ENCODE peak calls at places on chromosomes 2 and 18, in ten cellular contexts. One of them, this sample, is unnamed.

GRCh38 chr2:227759411-227760113 is 13.9 kb downstream of the SCYGR8 start:
- DNase-seq in effector memory CD4-positive, alpha-beta T cell: no peak
- DNase-seq in aorta: no peak
- DNase-seq in lower lobe of right lung: no peak
- DNase-seq in thyroid gland: peak; percentile 15
- DNase-seq in transverse colon: no peak
- DNase-seq in A549: no peak
- DNase-seq in mammary epithelial cell: peak; percentile 74
- DNase-seq in Karpas-422: no peak
- DNase-seq in K562: no peak
- DNase-seq in this sample: peak; percentile 55

GRCh38 chr2:17791121-17791902 is 24.9 kb upstream of the MSGN1 start:
- DNase-seq in effector memory CD4-positive, alpha-beta T cell: no peak
- DNase-seq in aorta: no peak
- DNase-seq in lower lobe of right lung: no peak
- DNase-seq in thyroid gland: no peak
- DNase-seq in transverse colon: no peak
- DNase-seq in A549: no peak
- DNase-seq in mammary epithelial cell: no peak
- DNase-seq in Karpas-422: no peak
- DNase-seq in K562: no peak
- DNase-seq in this sample: no peak

GRCh38 chr2:152606965-152607364 is 110.3 kb downstream of the PRPF40A start:
- DNase-seq in effector memory CD4-positive, alpha-beta T cell: no peak
- DNase-seq in aorta: no peak
- DNase-seq in lower lobe of right lung: no peak
- DNase-seq in thyroid gland: no peak
- DNase-seq in transverse colon: no peak
- DNase-seq in A549: no peak
- DNase-seq in mammary epithelial cell: no peak
- DNase-seq in Karpas-422: no peak
- DNase-seq in K562: no peak
- DNase-seq in this sample: no peak

GRCh38 chr2:71596011-71596410 is 142.7 kb downstream of the DYSF start:
- DNase-seq in effector memory CD4-positive, alpha-beta T cell: no peak
- DNase-seq in aorta: no peak
- DNase-seq in lower lobe of right lung: no peak
- DNase-seq in thyroid gland: peak; percentile 9
- DNase-seq in transverse colon: no peak
- DNase-seq in A549: no peak
- DNase-seq in mammary epithelial cell: no peak
- DNase-seq in Karpas-422: no peak
- DNase-seq in K562: no peak
- DNase-seq in this sample: no peak

GRCh38 chr2:18540872-18541271 is 19.6 kb downstream of the RDH14 start:
- DNase-seq in effector memory CD4-positive, alpha-beta T cell: no peak
- DNase-seq in aorta: no peak
- DNase-seq in lower lobe of right lung: no peak
- DNase-seq in thyroid gland: no peak
- DNase-seq in transverse colon: no peak
- DNase-seq in A549: no peak
- DNase-seq in mammary epithelial cell: no peak
- DNase-seq in Karpas-422: no peak
- DNase-seq in K562: no peak
- DNase-seq in this sample: no peak

GRCh38 chr2:98140210-98140609 is 53.2 kb downstream of the VWA3B start:
- DNase-seq in effector memory CD4-positive, alpha-beta T cell: no peak
- DNase-seq in aorta: no peak
- DNase-seq in lower lobe of right lung: no peak
- DNase-seq in thyroid gland: no peak
- DNase-seq in transverse colon: no peak
- DNase-seq in A549: no peak
- DNase-seq in mammary epithelial cell: no peak
- DNase-seq in Karpas-422: no peak
- DNase-seq in K562: no peak
- DNase-seq in this sample: no peak

GRCh38 chr18:54983041-54983686 is 23.9 kb upstream of the CCDC68 start:
- DNase-seq in effector memory CD4-positive, alpha-beta T cell: no peak
- DNase-seq in aorta: no peak
- DNase-seq in lower lobe of right lung: no peak
- DNase-seq in thyroid gland: no peak
- DNase-seq in transverse colon: no peak
- DNase-seq in A549: peak; percentile 65
- DNase-seq in mammary epithelial cell: peak; percentile 48
- DNase-seq in Karpas-422: peak; percentile 81
- DNase-seq in K562: peak; percentile 64
- DNase-seq in this sample: peak; percentile 23

GRCh38 chr2:111116843-111117665 is 3.7 kb upstream of the BCL2L11 start:
- DNase-seq in effector memory CD4-positive, alpha-beta T cell: peak; percentile 52
- DNase-seq in aorta: peak; percentile 89
- DNase-seq in lower lobe of right lung: peak; percentile 76
- DNase-seq in thyroid gland: peak; percentile 94
- DNase-seq in transverse colon: peak; percentile 85
- DNase-seq in A549: peak; percentile 86
- DNase-seq in mammary epithelial cell: peak; percentile 76
- DNase-seq in Karpas-422: peak; percentile 91
- DNase-seq in K562: peak; percentile 66
- DNase-seq in this sample: peak; percentile 69

GRCh38 chr2:109458512-109458911 is 155.3 kb downstream of the SEPTIN10 start:
- DNase-seq in effector memory CD4-positive, alpha-beta T cell: no peak
- DNase-seq in aorta: peak; percentile 34
- DNase-seq in lower lobe of right lung: no peak
- DNase-seq in thyroid gland: no peak
- DNase-seq in transverse colon: no peak
- DNase-seq in A549: no peak
- DNase-seq in mammary epithelial cell: no peak
- DNase-seq in Karpas-422: no peak
- DNase-seq in K562: no peak
- DNase-seq in this sample: peak; percentile 52

GRCh38 chr2:16397681-16398475 is 267.8 kb downstream of the CYRIA start:
- DNase-seq in effector memory CD4-positive, alpha-beta T cell: no peak
- DNase-seq in aorta: no peak
- DNase-seq in lower lobe of right lung: no peak
- DNase-seq in thyroid gland: no peak
- DNase-seq in transverse colon: no peak
- DNase-seq in A549: no peak
- DNase-seq in mammary epithelial cell: no peak
- DNase-seq in Karpas-422: no peak
- DNase-seq in K562: no peak
- DNase-seq in this sample: no peak

GRCh38 chr2:37625781-37626548 is 45.5 kb downstream of the CDC42EP3 start:
- DNase-seq in effector memory CD4-positive, alpha-beta T cell: peak; percentile 39
- DNase-seq in aorta: no peak
- DNase-seq in lower lobe of right lung: no peak
- DNase-seq in thyroid gland: no peak
- DNase-seq in transverse colon: peak; percentile 45
- DNase-seq in A549: no peak
- DNase-seq in mammary epithelial cell: no peak
- DNase-seq in Karpas-422: no peak
- DNase-seq in K562: no peak
- DNase-seq in this sample: no peak

GRCh38 chr2:219010162-219010756 is 17.0 kb upstream of the CRYBA2 start:
- DNase-seq in effector memory CD4-positive, alpha-beta T cell: no peak
- DNase-seq in aorta: no peak
- DNase-seq in lower lobe of right lung: no peak
- DNase-seq in thyroid gland: peak; percentile 28
- DNase-seq in transverse colon: peak; percentile 44
- DNase-seq in A549: peak; percentile 56
- DNase-seq in mammary epithelial cell: no peak
- DNase-seq in Karpas-422: peak; percentile 74
- DNase-seq in K562: peak; percentile 23
- DNase-seq in this sample: peak; percentile 35

DNA sequence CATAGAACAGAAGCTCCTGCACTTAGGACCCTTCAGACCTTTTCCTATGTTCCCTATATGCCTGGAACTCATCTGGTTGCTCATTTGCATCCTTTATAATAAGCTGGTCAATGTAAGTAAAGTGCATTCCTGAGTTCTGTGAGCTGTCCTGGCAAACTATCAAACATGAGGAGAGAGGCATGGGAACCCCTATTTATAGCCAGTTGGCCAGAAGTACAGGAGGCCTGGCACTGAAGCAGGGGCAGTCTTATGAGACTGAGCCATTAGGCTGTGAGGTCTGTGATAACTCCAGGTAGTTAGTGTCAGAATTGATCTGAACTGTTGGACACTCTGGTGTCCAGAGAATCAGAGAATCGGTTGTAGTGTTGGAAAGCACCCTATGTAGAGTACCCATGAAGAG is 88.4 kb downstream of the EHD3 start:
- DNase-seq in effector memory CD4-positive, alpha-beta T cell: no peak
- DNase-seq in aorta: no peak
- DNase-seq in lower lobe of right lung: no peak
- DNase-seq in thyroid gland: no peak
- DNase-seq in transverse colon: no peak
- DNase-seq in A549: no peak
- DNase-seq in mammary epithelial cell: no peak
- DNase-seq in Karpas-422: no peak
- DNase-seq in K562: no peak
- DNase-seq in this sample: no peak
- H3K4me1 ChIP-seq in effector memory CD4-positive, alpha-beta T cell: peaks cover 23% of the 10 kb centered on the region
- H3K4me1 ChIP-seq in aorta: no peaks in the 10 kb centered on the region
- H3K4me1 ChIP-seq in lower lobe of right lung: peaks cover 35% of the 10 kb centered on the region
- H3K4me1 ChIP-seq in thyroid gland: peaks cover 3% of the 10 kb centered on the region
- H3K4me1 ChIP-seq in transverse colon: no peaks in the 10 kb centered on the region
- H3K4me1 ChIP-seq in A549: peaks cover 9% of the 10 kb centered on the region
- H3K4me1 ChIP-seq in mammary epithelial cell: peaks cover 15% of the 10 kb centered on the region
- H3K4me1 ChIP-seq in Karpas-422: peaks cover 39% of the 10 kb centered on the region
- H3K4me1 ChIP-seq in K562: no peaks in the 10 kb centered on the region
- H3K4me1 ChIP-seq in this sample: no peaks in the 10 kb centered on the region

DNA sequence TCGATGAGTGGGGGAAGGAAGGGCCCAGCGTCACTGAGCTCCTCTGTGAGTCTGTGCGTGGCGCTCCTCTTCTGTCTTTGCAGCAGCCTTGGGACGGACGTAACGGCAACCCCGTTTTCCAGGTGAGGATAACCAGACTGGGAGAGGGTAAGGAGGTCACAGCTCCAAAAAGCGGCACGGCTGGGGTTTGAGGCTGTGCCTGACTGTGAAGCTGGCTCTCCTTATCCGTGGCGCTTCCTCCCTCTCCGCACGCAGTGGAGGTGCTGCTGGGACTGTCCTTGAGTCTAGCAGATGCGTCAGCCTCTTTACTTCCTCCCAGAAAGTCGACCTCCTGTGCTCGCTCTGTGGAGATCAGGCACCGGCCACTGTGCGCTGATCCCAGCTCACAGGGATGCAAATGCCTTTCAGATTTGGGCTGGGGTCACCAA is 29.9 kb upstream of the E2F6 start:
- DNase-seq in effector memory CD4-positive, alpha-beta T cell: no peak
- DNase-seq in aorta: no peak
- DNase-seq in lower lobe of right lung: no peak
- DNase-seq in thyroid gland: no peak
- DNase-seq in transverse colon: no peak
- DNase-seq in A549: no peak
- DNase-seq in mammary epithelial cell: no peak
- DNase-seq in Karpas-422: no peak
- DNase-seq in K562: peak; percentile 19
- DNase-seq in this sample: no peak
- H3K4me3 ChIP-seq in effector memory CD4-positive, alpha-beta T cell: no peak overlapping the region
- H3K4me3 ChIP-seq in aorta: no peak overlapping the region
- H3K4me3 ChIP-seq in lower lobe of right lung: no peak overlapping the region
- H3K4me3 ChIP-seq in thyroid gland: no peak overlapping the region
- H3K4me3 ChIP-seq in transverse colon: no peak overlapping the region
- H3K4me3 ChIP-seq in A549: no peak overlapping the region
- H3K4me3 ChIP-seq in mammary epithelial cell: no peak overlapping the region
- H3K4me3 ChIP-seq in Karpas-422: no peak overlapping the region
- H3K4me3 ChIP-seq in K562: no peak overlapping the region
- H3K4me3 ChIP-seq in this sample: no peak overlapping the region

GRCh38 chr2:28271914-28272240 is 120.8 kb upstream of the FOSL2 start:
- DNase-seq in effector memory CD4-positive, alpha-beta T cell: no peak
- DNase-seq in aorta: no peak
- DNase-seq in lower lobe of right lung: no peak
- DNase-seq in thyroid gland: no peak
- DNase-seq in transverse colon: no peak
- DNase-seq in A549: no peak
- DNase-seq in mammary epithelial cell: no peak
- DNase-seq in Karpas-422: no peak
- DNase-seq in K562: no peak
- DNase-seq in this sample: no peak

GRCh38 chr2:28276076-28276618 is 116.5 kb upstream of the FOSL2 start:
- DNase-seq in effector memory CD4-positive, alpha-beta T cell: no peak
- DNase-seq in aorta: no peak
- DNase-seq in lower lobe of right lung: no peak
- DNase-seq in thyroid gland: no peak
- DNase-seq in transverse colon: no peak
- DNase-seq in A549: peak; percentile 92
- DNase-seq in mammary epithelial cell: peak; percentile 98
- DNase-seq in Karpas-422: no peak
- DNase-seq in K562: peak; percentile 58
- DNase-seq in this sample: peak; percentile 81

GRCh38 chr2:28274911-28275685 is 117.6 kb upstream of the FOSL2 start:
- DNase-seq in effector memory CD4-positive, alpha-beta T cell: no peak
- DNase-seq in aorta: no peak
- DNase-seq in lower lobe of right lung: no peak
- DNase-seq in thyroid gland: no peak
- DNase-seq in transverse colon: peak; percentile 82
- DNase-seq in A549: peak; percentile 93
- DNase-seq in mammary epithelial cell: peak; percentile 95
- DNase-seq in Karpas-422: no peak
- DNase-seq in K562: peak; percentile 50
- DNase-seq in this sample: peak; percentile 43

GRCh38 chr2:28271231-28271913 is 121.3 kb upstream of the FOSL2 start:
- DNase-seq in effector memory CD4-positive, alpha-beta T cell: no peak
- DNase-seq in aorta: no peak
- DNase-seq in lower lobe of right lung: no peak
- DNase-seq in thyroid gland: no peak
- DNase-seq in transverse colon: no peak
- DNase-seq in A549: no peak
- DNase-seq in mammary epithelial cell: no peak
- DNase-seq in Karpas-422: no peak
- DNase-seq in K562: no peak
- DNase-seq in this sample: peak; percentile 69

DNA sequence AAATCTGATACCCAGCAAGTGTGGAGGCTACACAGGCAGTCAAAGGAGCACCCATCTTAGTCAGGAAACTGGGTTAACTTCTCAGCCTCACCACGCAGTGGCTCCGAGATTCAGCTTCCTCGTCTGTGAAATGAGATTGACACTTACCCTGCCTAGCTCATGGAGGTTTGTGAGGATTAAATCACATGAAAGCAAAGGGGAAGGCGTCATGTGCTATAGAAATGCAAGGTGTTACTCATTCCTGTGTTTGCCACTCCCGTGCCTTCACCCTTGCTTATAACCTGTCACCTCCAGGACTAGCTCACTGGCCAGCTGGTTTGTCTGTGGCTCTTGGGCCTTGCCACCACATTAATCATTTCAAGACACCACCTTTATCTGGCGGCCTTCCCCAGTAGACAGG is 118.9 kb upstream of the FOSL2 start:
- DNase-seq in effector memory CD4-positive, alpha-beta T cell: no peak
- DNase-seq in aorta: no peak
- DNase-seq in lower lobe of right lung: no peak
- DNase-seq in thyroid gland: no peak
- DNase-seq in transverse colon: peak; percentile 60
- DNase-seq in A549: peak; percentile 30
- DNase-seq in mammary epithelial cell: peak; percentile 20
- DNase-seq in Karpas-422: no peak
- DNase-seq in K562: no peak
- DNase-seq in this sample: no peak
- H3K4me1 ChIP-seq in effector memory CD4-positive, alpha-beta T cell: peaks cover 4% of the 10 kb centered on the region
- H3K4me1 ChIP-seq in aorta: peaks cover 4% of the 10 kb centered on the region
- H3K4me1 ChIP-seq in lower lobe of right lung: peaks cover 23% of the 10 kb centered on the region
- H3K4me1 ChIP-seq in thyroid gland: peaks cover 12% of the 10 kb centered on the region
- H3K4me1 ChIP-seq in transverse colon: peaks cover 22% of the 10 kb centered on the region
- H3K4me1 ChIP-seq in A549: peaks cover 78% of the 10 kb centered on the region
- H3K4me1 ChIP-seq in mammary epithelial cell: peaks cover 44% of the 10 kb centered on the region
- H3K4me1 ChIP-seq in Karpas-422: peaks cover 4% of the 10 kb centered on the region
- H3K4me1 ChIP-seq in K562: peaks cover 25% of the 10 kb centered on the region
- H3K4me1 ChIP-seq in this sample: peaks cover 14% of the 10 kb centered on the region

GRCh38 chr2:233419626-233420431 is 65.5 kb downstream of the DGKD start:
- DNase-seq in effector memory CD4-positive, alpha-beta T cell: peak; percentile 38
- DNase-seq in aorta: no peak
- DNase-seq in lower lobe of right lung: no peak
- DNase-seq in thyroid gland: no peak
- DNase-seq in transverse colon: no peak
- DNase-seq in A549: peak; percentile 61
- DNase-seq in mammary epithelial cell: peak; percentile 39
- DNase-seq in Karpas-422: no peak
- DNase-seq in K562: no peak
- DNase-seq in this sample: no peak
- H3K4me3 ChIP-seq in effector memory CD4-positive, alpha-beta T cell: peak overlapping the region; percentile 37
- H3K4me3 ChIP-seq in aorta: peak overlapping the region; percentile 54
- H3K4me3 ChIP-seq in lower lobe of right lung: peak overlapping the region; percentile 33
- H3K4me3 ChIP-seq in thyroid gland: no peak overlapping the region
- H3K4me3 ChIP-seq in transverse colon: no peak overlapping the region
- H3K4me3 ChIP-seq in A549: peak overlapping the region; percentile 47
- H3K4me3 ChIP-seq in mammary epithelial cell: no peak overlapping the region
- H3K4me3 ChIP-seq in Karpas-422: no peak overlapping the region
- H3K4me3 ChIP-seq in K562: no peak overlapping the region
- H3K4me3 ChIP-seq in this sample: no peak overlapping the region